ENCODE peak calls at places on chromosomes 1 and 21, in nine cellular contexts. R is Peyer's patch; V is left lung; G is heart right ventricle; A is nephron progenitor cell; U is GM06990; Y is neural crest cell; Q is CD8-positive, alpha-beta T cell; Z is GM20000. B is an unnamed sample.

GRCh38 chr1:7869136-7869905 is 16.5 kb upstream of the UTS2 start:
- DNase-seq in R (no peak), V (no peak), G (no peak), A (no peak), U (no peak), Y (no peak), Q (no peak), Z (no peak), B (no peak)

GRCh38 chr1:119758584-119758983 is 10.1 kb downstream of the HMGCS2 start:
- DNase-seq in R (no peak), V (no peak), G (no peak), A (no peak), U (no peak), Y (no peak), Q (no peak), Z (no peak), B (no peak)

GRCh38 chr1:17887646-17888395 is 132.7 kb downstream of the ACTL8 start:
- DNase-seq in R (no peak), V (no peak), G (peak), A (no peak), U (no peak), Y (no peak), Q (no peak), Z (no peak), B (no peak)

GRCh38 chr1:201119206-201119814 is 7.1 kb upstream of the CACNA1S start:
- DNase-seq in R (peak), V (no peak), G (no peak), A (peak), U (no peak), Y (peak), Q (peak), Z (peak), B (peak)

GRCh38 chr1:31760422-31760900 is 3.7 kb downstream of the ADGRB2 start:
- DNase-seq in R (no peak), V (peak), G (no peak), A (peak), U (no peak), Y (no peak), Q (no peak), Z (no peak), B (no peak)

GRCh38 chr1:99645699-99646531 is at the start of gene PALMD:
- DNase-seq in R (no peak), V (peak), G (peak), A (peak), U (no peak), Y (peak), Q (no peak), Z (no peak), B (no peak)

GRCh38 chr1:9057851-9058250 is 11.6 kb downstream of the SLC2A5 start:
- DNase-seq in R (no peak), V (no peak), G (no peak), A (no peak), U (no peak), Y (no peak), Q (no peak), Z (no peak), B (no peak)

GRCh38 chr1:94623560-94624148 is 82.1 kb upstream of the F3 start:
- DNase-seq in R (no peak), V (no peak), G (no peak), A (no peak), U (no peak), Y (no peak), Q (no peak), Z (no peak), B (no peak)

GRCh38 chr1:39105061-39105840 is 79.1 kb downstream of the NDUFS5 start:
- DNase-seq in R (peak), V (peak), G (peak), A (peak), U (peak), Y (peak), Q (peak), Z (peak), B (peak)

GRCh38 chr1:223052931-223053330 is 90.1 kb downstream of the TLR5 start:
- DNase-seq in R (no peak), V (no peak), G (no peak), A (no peak), U (no peak), Y (no peak), Q (no peak), Z (no peak), B (no peak)

GRCh38 chr1:105652109-105652508 is 1404.4 kb upstream of the PRMT6 start:
- DNase-seq in R (no peak), V (no peak), G (no peak), A (no peak), U (no peak), Y (no peak), Q (no peak), Z (no peak), B (no peak)

GRCh38 chr1:57124768-57125446 is 159.1 kb upstream of the C8B start:
- DNase-seq in R (no peak), V (no peak), G (no peak), A (no peak), U (peak), Y (no peak), Q (no peak), Z (peak), B (no peak)

DNA sequence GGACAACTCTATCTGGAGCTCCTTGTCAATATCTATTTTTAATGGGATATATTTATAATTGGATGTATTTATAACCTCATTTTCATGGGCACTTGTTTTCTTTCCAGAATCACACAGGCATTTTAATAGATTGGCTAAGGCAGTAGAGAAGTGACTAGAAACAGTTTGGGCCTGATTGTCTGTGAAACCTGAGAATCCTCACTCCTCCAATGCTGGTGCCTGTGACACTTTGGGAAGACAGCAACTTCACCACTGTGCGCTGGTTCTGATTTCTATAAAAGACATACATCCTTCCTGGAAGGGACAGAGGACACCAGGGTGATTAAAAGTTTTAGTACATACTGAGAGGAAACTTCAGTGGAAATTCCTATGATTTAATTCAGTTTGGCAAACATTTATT is 39.6 kb upstream of the RXRG start:
- DNase-seq in R (no peak), V (no peak), G (no peak), A (no peak), U (no peak), Y (no peak), Q (no peak), Z (no peak), B (no peak)
- TF ChIP-seq CTCF in R (no peak), V (no peak), G (no peak), A (no peak), U (no peak), Y (no peak), Q (no peak), Z (no peak), B (no peak)

GRCh38 chr21:26840206-26840605 is 5.0 kb downstream of the ADAMTS1 start:
- DNase-seq in R (no peak), V (peak), G (no peak), A (no peak), U (no peak), Y (no peak), Q (no peak), Z (no peak), B (no peak)

GRCh38 chr21:26843912-26844257 is 1.3 kb downstream of the ADAMTS1 start:
- DNase-seq in R (no peak), V (no peak), G (no peak), A (no peak), U (no peak), Y (no peak), Q (no peak), Z (no peak), B (no peak)

GRCh38 chr21:26842300-26842699 is 2.9 kb downstream of the ADAMTS1 start:
- DNase-seq in R (no peak), V (no peak), G (no peak), A (no peak), U (no peak), Y (no peak), Q (no peak), Z (no peak), B (no peak)

GRCh38 chr21:26842976-26843911 is 2.0 kb downstream of the ADAMTS1 start:
- DNase-seq in R (peak), V (peak), G (peak), A (peak), U (no peak), Y (peak), Q (no peak), Z (no peak), B (no peak)

GRCh38 chr21:26840912-26841311 is 4.3 kb downstream of the ADAMTS1 start:
- DNase-seq in R (no peak), V (peak), G (peak), A (no peak), U (no peak), Y (no peak), Q (no peak), Z (no peak), B (no peak)
- TF ChIP-seq CTCF in R (no peak), V (no peak), G (no peak), A (no peak), U (no peak), Y (no peak), Q (no peak), Z (no peak), B (no peak)

DNA sequence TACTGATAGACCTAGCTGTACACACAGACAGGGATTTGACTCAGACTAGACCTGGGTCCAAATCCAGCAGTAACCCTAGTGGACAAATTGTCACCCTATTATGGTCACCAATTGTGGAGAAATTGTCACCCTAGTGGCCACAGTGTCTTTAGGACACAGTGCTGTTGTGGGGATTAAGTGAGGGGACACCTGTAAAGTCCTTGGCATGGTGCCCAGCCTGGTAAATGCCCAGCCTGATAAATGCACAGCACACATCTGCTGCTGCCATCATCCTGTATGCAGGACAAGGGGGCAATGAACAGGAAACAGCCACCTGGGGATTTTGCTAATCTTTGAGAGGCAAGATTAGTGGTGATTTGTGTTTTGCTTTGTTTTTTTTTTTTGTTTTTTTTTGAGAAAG is 2.3 kb downstream of the TMEM61 start:
- DNase-seq in R (peak), V (no peak), G (no peak), A (no peak), U (no peak), Y (no peak), Q (no peak), Z (no peak), B (no peak)
- TF ChIP-seq CTCF in R (no peak), V (no peak), G (no peak), A (no peak), U (no peak), Y (peak), Q (no peak), Z (no peak), B (no peak)

GRCh38 chr1:24748191-24749121 is 3.2 kb downstream of the CLIC4 start:
- DNase-seq in R (peak), V (no peak), G (no peak), A (no peak), U (peak), Y (no peak), Q (no peak), Z (no peak), B (no peak)
- TF ChIP-seq CTCF in R (no peak), V (no peak), G (no peak), A (no peak), U (no peak), Y (no peak), Q (no peak), Z (no peak), B (no peak)

B was measured in GM10248.